ENCODE peak calls at places on chromosomes 7 and 10, in five cellular contexts. V is psoas muscle, E is mesenchymal stem cell, N is brain microvascular endothelial cell, P is colonic mucosa. G is an unnamed sample. For H3K27me3, the result is how much of the 10 kb centered on the place peaks cover.

GRCh38 chr7:91569702-91570457 is 305.6 kb downstream of the FZD1 start:
- DNase-seq in E (no peak), V (no peak), N (no peak), P (no peak), G (no peak)

GRCh38 chr10:13349776-13350274 is 1.7 kb upstream of the SEPHS1 start:
- DNase-seq in P (peak), E (peak), N (peak), V (peak), G (peak)

GRCh38 chr10:97050205-97050745 is 135.5 kb downstream of the SLIT1 start:
- DNase-seq in E (no peak), N (no peak), V (no peak), P (no peak), G (no peak)

GRCh38 chr7:132276252-132276651 is 300.0 kb downstream of the PLXNA4 start:
- DNase-seq in E (no peak), N (no peak), V (no peak), P (no peak), G (no peak)

GRCh38 chr7:130901209-130901783 is 167.3 kb upstream of the KLF14 start:
- DNase-seq in N (peak), P (peak), E (peak), V (peak), G (peak)

GRCh38 chr10:86252051-86252450 is 114.5 kb downstream of the GRID1 start:
- DNase-seq in V (no peak), E (no peak), P (no peak), N (no peak), G (no peak)

GRCh38 chr10:123523833-123524232 is 142.3 kb upstream of the GPR26 start:
- DNase-seq in P (no peak), N (no peak), V (no peak), E (no peak), G (no peak)

GRCh38 chr7:150964593-150965111 is 13.5 kb downstream of the KCNH2 start:
- DNase-seq in V (no peak), N (no peak), E (peak), P (no peak), G (peak)

GRCh38 chr7:43639858-43640491 is 57.1 kb downstream of the STK17A start:
- DNase-seq in N (peak), E (peak), P (peak), V (no peak), G (peak)

GRCh38 chr7:151254316-151254715 is 5.8 kb upstream of the SMARCD3 start:
- DNase-seq in V (peak), P (no peak), N (no peak), E (no peak), G (peak)

GRCh38 chr10:123480344-123480743 is 185.8 kb upstream of the GPR26 start:
- DNase-seq in N (no peak), E (no peak), P (no peak), V (no peak), G (no peak)

GRCh38 chr10:51960494-51960895 is 261.1 kb upstream of the CSTF2T start:
- DNase-seq in N (peak), V (no peak), E (peak), P (no peak), G (no peak)

GRCh38 chr7:4745971-4746919 is 29.2 kb upstream of the AP5Z1 start:
- DNase-seq in P (peak), E (peak), N (peak), V (no peak), G (no peak)

GRCh38 chr7:45524373-45524913 is 49.7 kb upstream of the ADCY1 start:
- DNase-seq in P (no peak), N (no peak), E (no peak), V (no peak), G (peak)

GRCh38 chr7:93159490-93159889 is 11.3 kb upstream of the SAMD9L start:
- DNase-seq in E (peak), P (no peak), V (no peak), N (peak), G (no peak)

GRCh38 chr7:142874409-142874808 is 11.1 kb downstream of the TRPV6 start:
- DNase-seq in N (no peak), P (no peak), V (no peak), E (no peak), G (no peak)

GRCh38 chr10:19904202-19904661 is 88.0 kb downstream of the PLXDC2 start:
- DNase-seq in P (no peak), N (peak), E (peak), V (no peak), G (no peak)

GRCh38 chr7:155495440-155496248 is 37.7 kb downstream of the EN2 start:
- DNase-seq in N (no peak), V (no peak), E (no peak), P (no peak), G (no peak)
- H3K27me3 ChIP-seq in N (under half), V (under half), E (half or more), P (under half), G (under half)

GRCh38 chr7:97024209-97025129 is at the start of gene DLX5:
- DNase-seq in V (no peak), N (no peak), P (no peak), E (no peak), G (no peak)

GRCh38 chr7:97021443-97022261 is 3.0 kb downstream of the DLX5 start:
- DNase-seq in P (no peak), V (no peak), E (no peak), N (no peak), G (no peak)

GRCh38 chr7:97025130-97025499 is 484 bp upstream of the DLX5 start:
- DNase-seq in P (no peak), N (no peak), V (no peak), E (no peak), G (no peak)

GRCh38 chr7:97020601-97021442 is 3.8 kb downstream of the DLX5 start:
- DNase-seq in N (no peak), P (no peak), E (no peak), V (no peak), G (no peak)

DNA sequence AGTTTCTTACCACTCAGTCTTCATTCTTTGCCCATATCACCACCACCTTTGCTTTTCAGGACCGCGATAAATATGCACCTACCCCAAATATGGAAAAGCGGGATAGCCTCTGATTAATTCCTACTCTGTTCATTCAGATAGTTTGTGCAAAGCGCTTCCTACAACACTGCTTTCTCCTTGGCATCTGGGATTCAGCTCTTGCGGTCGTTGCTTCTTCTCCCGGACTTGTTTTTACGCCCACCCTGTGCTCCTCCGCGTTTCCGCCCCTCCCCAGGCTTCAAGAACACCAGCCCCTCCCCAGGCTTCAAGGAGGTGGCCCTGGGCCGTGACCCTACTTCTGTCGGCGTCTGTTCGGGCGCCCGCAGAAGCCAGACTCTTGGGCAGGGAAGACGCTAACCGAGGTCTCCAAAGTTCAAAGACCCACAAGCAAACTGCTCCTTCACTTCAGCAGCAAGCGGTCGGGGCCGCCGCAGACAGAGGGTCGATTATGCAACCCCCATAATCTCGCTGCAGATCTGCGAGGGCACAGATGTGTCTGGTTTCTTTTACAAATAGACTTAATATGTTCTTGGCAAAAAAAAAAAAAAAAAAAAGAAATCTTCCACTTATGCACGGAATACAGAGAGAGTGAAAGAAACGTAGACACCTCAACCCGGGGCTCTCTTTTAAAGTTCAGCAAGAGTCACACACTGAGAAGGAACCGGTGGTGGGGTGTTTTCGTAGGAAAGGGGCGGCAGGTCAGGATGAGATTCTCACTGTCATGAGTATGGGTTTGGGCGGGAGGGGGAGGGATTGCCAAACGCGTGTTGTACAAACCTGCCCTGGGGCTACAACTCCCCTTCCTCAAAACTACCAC is 2.0 kb downstream of the DLX5 start:
- DNase-seq in P (no peak), E (no peak), V (no peak), N (no peak), G (no peak)
- H3K27me3 ChIP-seq in P (half or more), E (half or more), V (under half), N (half or more), G (under half)

GRCh38 chr7:134512271-134512670 is 15.1 kb upstream of the AKR1B10 start:
- DNase-seq in E (no peak), P (no peak), V (no peak), N (no peak), G (no peak)
- H3K27me3 ChIP-seq in E (under half), P (under half), V (under half), N (under half), G (under half)

GRCh38 chr10:22334414-22335203 is 10.7 kb upstream of the SPAG6 start:
- DNase-seq in P (peak), V (peak), E (peak), N (no peak), G (peak)
- H3K27me3 ChIP-seq in P (half or more), V (under half), E (half or more), N (under half), G (under half)

GRCh38 chr7:82209200-82209599 is 234.4 kb downstream of the CACNA2D1 start:
- DNase-seq in V (no peak), E (no peak), N (no peak), P (no peak), G (no peak)
- H3K27me3 ChIP-seq in V (under half), E (under half), N (under half), P (under half), G (under half)

GRCh38 chr10:116684781-116685180 is 57.6 kb downstream of the HSPA12A start:
- DNase-seq in N (no peak), V (no peak), E (no peak), P (no peak), G (no peak)
- H3K27me3 ChIP-seq in N (under half), V (under half), E (under half), P (under half), G (under half)

DNA sequence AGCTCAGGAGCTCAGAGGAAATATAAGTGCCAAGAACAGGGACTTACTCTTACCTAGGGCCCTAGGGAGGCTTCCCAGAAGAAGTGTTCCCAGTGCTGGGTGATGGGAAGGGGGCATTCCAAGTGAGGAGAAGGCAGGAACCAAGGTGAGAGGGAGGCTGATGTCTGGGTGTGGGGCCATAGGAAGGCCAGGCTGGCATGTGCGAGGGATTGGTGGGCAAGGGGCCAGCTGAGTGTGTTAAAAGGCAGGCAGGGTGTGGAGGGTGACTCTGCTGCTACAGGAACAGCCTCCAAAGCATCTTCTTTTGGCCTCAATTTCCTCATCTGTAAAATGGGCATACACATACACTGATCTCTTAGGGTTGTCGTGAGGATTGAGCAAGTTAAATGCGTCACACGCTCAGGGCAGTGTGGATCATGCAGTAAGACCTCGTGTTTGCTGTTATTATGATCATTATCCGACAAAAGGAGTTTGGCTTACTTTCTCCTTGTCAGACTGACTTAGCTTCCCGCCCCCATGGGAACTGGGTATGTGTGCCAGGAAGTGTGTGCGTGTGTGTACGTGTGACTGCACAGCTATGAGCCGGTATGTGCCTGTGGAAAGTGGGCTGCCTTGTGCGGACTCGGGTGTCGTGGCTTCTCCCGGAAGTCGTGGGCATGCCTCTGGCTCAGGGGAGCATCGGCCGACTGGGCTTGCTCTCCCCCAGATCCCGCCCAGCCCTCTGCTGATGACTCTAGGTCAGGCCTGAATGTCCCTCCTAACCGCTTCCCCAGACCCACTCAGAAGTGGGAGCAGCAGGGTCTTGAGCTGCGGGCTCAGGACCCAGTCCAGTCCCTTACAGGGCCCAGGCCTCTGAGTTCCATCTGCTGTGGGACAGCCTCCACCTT is 59.6 kb downstream of the NEURL1 start:
- DNase-seq in V (peak), N (no peak), P (no peak), E (no peak), G (peak)
- H3K27me3 ChIP-seq in V (under half), N (under half), P (under half), E (half or more), G (under half)

G was measured in right cardiac atrium.